ENCODE peak calls at places on chromosomes 7 and 10, in six cellular contexts. One of them, this sample, is unnamed.

GRCh38 chr10:93059975-93060886 is at the start of gene CYP26C1:
- DNase-seq in SK-N-SH: no peak
- DNase-seq in NAMALWA: no peak
- DNase-seq in renal cortical epithelial cell: no peak
- DNase-seq in HEK293T: no peak
- DNase-seq in GM04504: no peak
- DNase-seq in this sample: no peak

GRCh38 chr7:121153995-121154394 is 165.5 kb downstream of the CPED1 start:
- DNase-seq in SK-N-SH: no peak
- DNase-seq in NAMALWA: no peak
- DNase-seq in renal cortical epithelial cell: no peak
- DNase-seq in HEK293T: no peak
- DNase-seq in GM04504: peak
- DNase-seq in this sample: no peak

GRCh38 chr10:109784236-109784635 is 139.1 kb downstream of the XPNPEP1 start:
- DNase-seq in SK-N-SH: no peak
- DNase-seq in NAMALWA: no peak
- DNase-seq in renal cortical epithelial cell: peak
- DNase-seq in HEK293T: no peak
- DNase-seq in GM04504: no peak
- DNase-seq in this sample: no peak

GRCh38 chr7:27113991-27114866 is 11.7 kb upstream of the HOXA2 start:
- DNase-seq in SK-N-SH: peak
- DNase-seq in NAMALWA: no peak
- DNase-seq in renal cortical epithelial cell: peak
- DNase-seq in HEK293T: peak
- DNase-seq in GM04504: no peak
- DNase-seq in this sample: no peak

GRCh38 chr10:33352154-33352553 is 17.7 kb upstream of the NRP1 start:
- DNase-seq in SK-N-SH: no peak
- DNase-seq in NAMALWA: no peak
- DNase-seq in renal cortical epithelial cell: peak
- DNase-seq in HEK293T: no peak
- DNase-seq in GM04504: no peak
- DNase-seq in this sample: no peak

GRCh38 chr10:125159932-125160855 is at the start of gene CTBP2:
- DNase-seq in SK-N-SH: peak
- DNase-seq in NAMALWA: peak
- DNase-seq in renal cortical epithelial cell: no peak
- DNase-seq in HEK293T: peak
- DNase-seq in GM04504: no peak
- DNase-seq in this sample: peak

GRCh38 chr7:140656548-140657515 is 15.9 kb upstream of the ADCK2 start:
- DNase-seq in SK-N-SH: no peak
- DNase-seq in NAMALWA: peak
- DNase-seq in renal cortical epithelial cell: peak
- DNase-seq in HEK293T: no peak
- DNase-seq in GM04504: no peak
- DNase-seq in this sample: no peak

GRCh38 chr10:75788394-75789205 is 357.2 kb downstream of the LRMDA start:
- DNase-seq in SK-N-SH: no peak
- DNase-seq in NAMALWA: no peak
- DNase-seq in renal cortical epithelial cell: peak
- DNase-seq in HEK293T: no peak
- DNase-seq in GM04504: no peak
- DNase-seq in this sample: no peak

GRCh38 chr10:74079028-74079913 is 71.4 kb downstream of the AP3M1 start:
- DNase-seq in SK-N-SH: no peak
- DNase-seq in NAMALWA: no peak
- DNase-seq in renal cortical epithelial cell: peak
- DNase-seq in HEK293T: no peak
- DNase-seq in GM04504: no peak
- DNase-seq in this sample: no peak

GRCh38 chr10:21482821-21483220 is 42.7 kb downstream of the SKIDA1 start:
- DNase-seq in SK-N-SH: no peak
- DNase-seq in NAMALWA: no peak
- DNase-seq in renal cortical epithelial cell: no peak
- DNase-seq in HEK293T: no peak
- DNase-seq in GM04504: no peak
- DNase-seq in this sample: no peak

GRCh38 chr10:113463777-113464176 is 89.1 kb upstream of the HABP2 start:
- DNase-seq in SK-N-SH: peak
- DNase-seq in NAMALWA: no peak
- DNase-seq in renal cortical epithelial cell: no peak
- DNase-seq in HEK293T: no peak
- DNase-seq in GM04504: no peak
- DNase-seq in this sample: no peak

GRCh38 chr10:64116731-64117130 is 595.5 kb downstream of the REEP3 start:
- DNase-seq in SK-N-SH: no peak
- DNase-seq in NAMALWA: no peak
- DNase-seq in renal cortical epithelial cell: peak
- DNase-seq in HEK293T: no peak
- DNase-seq in GM04504: no peak
- DNase-seq in this sample: no peak

GRCh38 chr7:129784783-129785456 is 167.8 kb downstream of the UBE2H start:
- DNase-seq in SK-N-SH: peak
- DNase-seq in NAMALWA: peak
- DNase-seq in renal cortical epithelial cell: no peak
- DNase-seq in HEK293T: no peak
- DNase-seq in GM04504: no peak
- DNase-seq in this sample: no peak

GRCh38 chr7:46449743-46450142 is 528.7 kb upstream of the IGFBP3 start:
- DNase-seq in SK-N-SH: no peak
- DNase-seq in NAMALWA: no peak
- DNase-seq in renal cortical epithelial cell: no peak
- DNase-seq in HEK293T: no peak
- DNase-seq in GM04504: no peak
- DNase-seq in this sample: no peak

GRCh38 chr10:26931223-26931622 is 70.5 kb upstream of the ABI1 start:
- DNase-seq in SK-N-SH: no peak
- DNase-seq in NAMALWA: no peak
- DNase-seq in renal cortical epithelial cell: no peak
- DNase-seq in HEK293T: no peak
- DNase-seq in GM04504: no peak
- DNase-seq in this sample: peak

GRCh38 chr10:62961951-62962523 is 145.9 kb upstream of the EGR2 start:
- DNase-seq in SK-N-SH: no peak
- DNase-seq in NAMALWA: no peak
- DNase-seq in renal cortical epithelial cell: no peak
- DNase-seq in HEK293T: no peak
- DNase-seq in GM04504: no peak
- DNase-seq in this sample: no peak

GRCh38 chr10:44972874-44973306 is 5.7 kb downstream of the DEPP1 start:
- DNase-seq in SK-N-SH: no peak
- DNase-seq in NAMALWA: no peak
- DNase-seq in renal cortical epithelial cell: no peak
- DNase-seq in HEK293T: no peak
- DNase-seq in GM04504: no peak
- DNase-seq in this sample: peak

GRCh38 chr7:4091767-4092166 is 590.3 kb upstream of the FOXK1 start:
- DNase-seq in SK-N-SH: no peak
- DNase-seq in NAMALWA: no peak
- DNase-seq in renal cortical epithelial cell: no peak
- DNase-seq in HEK293T: no peak
- DNase-seq in GM04504: no peak
- DNase-seq in this sample: no peak

GRCh38 chr10:44949127-44949802 is 10.3 kb upstream of the RASSF4 start:
- DNase-seq in SK-N-SH: no peak
- DNase-seq in NAMALWA: no peak
- DNase-seq in renal cortical epithelial cell: no peak
- DNase-seq in HEK293T: no peak
- DNase-seq in GM04504: no peak
- DNase-seq in this sample: no peak

GRCh38 chr10:94938383-94938782 is at the start of gene CYP2C9:
- DNase-seq in SK-N-SH: no peak
- DNase-seq in NAMALWA: no peak
- DNase-seq in renal cortical epithelial cell: no peak
- DNase-seq in HEK293T: no peak
- DNase-seq in GM04504: no peak
- DNase-seq in this sample: no peak

GRCh38 chr10:88062798-88063472 is 199.5 kb downstream of the PTEN start:
- DNase-seq in SK-N-SH: no peak
- DNase-seq in NAMALWA: no peak
- DNase-seq in renal cortical epithelial cell: peak
- DNase-seq in HEK293T: no peak
- DNase-seq in GM04504: no peak
- DNase-seq in this sample: no peak

GRCh38 chr7:620052-620451 is 100.4 kb upstream of the PDGFA start:
- DNase-seq in SK-N-SH: no peak
- DNase-seq in NAMALWA: no peak
- DNase-seq in renal cortical epithelial cell: peak
- DNase-seq in HEK293T: no peak
- DNase-seq in GM04504: peak
- DNase-seq in this sample: no peak

GRCh38 chr10:36817898-36818297 is 307.5 kb upstream of the ANKRD30A start:
- DNase-seq in SK-N-SH: no peak
- DNase-seq in NAMALWA: no peak
- DNase-seq in renal cortical epithelial cell: no peak
- DNase-seq in HEK293T: no peak
- DNase-seq in GM04504: no peak
- DNase-seq in this sample: no peak

GRCh38 chr10:119536508-119536837 is 6.0 kb downstream of the RGS10 start:
- DNase-seq in SK-N-SH: no peak
- DNase-seq in NAMALWA: no peak
- DNase-seq in renal cortical epithelial cell: no peak
- DNase-seq in HEK293T: no peak
- DNase-seq in GM04504: no peak
- DNase-seq in this sample: no peak

GRCh38 chr10:77428776-77429395 is 208.7 kb downstream of the KCNMA1 start:
- DNase-seq in SK-N-SH: no peak
- DNase-seq in NAMALWA: peak
- DNase-seq in renal cortical epithelial cell: peak
- DNase-seq in HEK293T: peak
- DNase-seq in GM04504: peak
- DNase-seq in this sample: peak

GRCh38 chr7:57403601-57404342 is 46.2 kb upstream of the ZNF716 start:
- DNase-seq in SK-N-SH: peak
- DNase-seq in NAMALWA: no peak
- DNase-seq in renal cortical epithelial cell: no peak
- DNase-seq in HEK293T: no peak
- DNase-seq in GM04504: no peak
- DNase-seq in this sample: no peak

GRCh38 chr7:44305564-44306507 is 19.6 kb downstream of the CAMK2B start:
- DNase-seq in SK-N-SH: no peak
- DNase-seq in NAMALWA: no peak
- DNase-seq in renal cortical epithelial cell: peak
- DNase-seq in HEK293T: no peak
- DNase-seq in GM04504: no peak
- DNase-seq in this sample: no peak

GRCh38 chr10:98351831-98352402 is 63.1 kb downstream of the PYROXD2 start:
- DNase-seq in SK-N-SH: no peak
- DNase-seq in NAMALWA: no peak
- DNase-seq in renal cortical epithelial cell: no peak
- DNase-seq in HEK293T: no peak
- DNase-seq in GM04504: no peak
- DNase-seq in this sample: no peak

GRCh38 chr7:138565451-138566114 is 105.5 kb downstream of the TRIM24 start:
- DNase-seq in SK-N-SH: no peak
- DNase-seq in NAMALWA: no peak
- DNase-seq in renal cortical epithelial cell: peak
- DNase-seq in HEK293T: no peak
- DNase-seq in GM04504: no peak
- DNase-seq in this sample: no peak

GRCh38 chr10:13681528-13681927 is 94.8 kb downstream of the PRPF18 start:
- DNase-seq in SK-N-SH: no peak
- DNase-seq in NAMALWA: no peak
- DNase-seq in renal cortical epithelial cell: no peak
- DNase-seq in HEK293T: no peak
- DNase-seq in GM04504: no peak
- DNase-seq in this sample: no peak

GRCh38 chr7:2812831-2813230 is 31.3 kb downstream of the GNA12 start:
- DNase-seq in SK-N-SH: no peak
- DNase-seq in NAMALWA: no peak
- DNase-seq in renal cortical epithelial cell: peak
- DNase-seq in HEK293T: no peak
- DNase-seq in GM04504: no peak
- DNase-seq in this sample: no peak

This sample was measured in glutamatergic neuron.